ENCODE peak calls at places on chromosomes 16 and 17, in eight cellular contexts. T is CD14-positive monocyte; Y is central memory CD4-positive, alpha-beta T cell; M is iris pigment epithelial cell; L is CD8-positive, alpha-beta memory T cell; Q is substantia nigra; N is HS-5; G is skeletal muscle cell. I is an unnamed sample.

GRCh38 chr17:17718251-17718650 is 37.0 kb downstream of the RAI1 start:
- DNase-seq in T (no peak), Y (no peak), M (no peak), L (no peak), Q (no peak), N (no peak), G (no peak), I (no peak)

GRCh38 chr17:40779181-40779909 is 3.0 kb downstream of the KRT27 start:
- DNase-seq in T (no peak), Y (no peak), M (no peak), L (no peak), Q (no peak), N (no peak), G (no peak), I (no peak)

GRCh38 chr17:37083461-37083860 is 134.7 kb downstream of the AATF start:
- DNase-seq in T (no peak), Y (no peak), M (no peak), L (no peak), Q (no peak), N (no peak), G (no peak), I (no peak)

GRCh38 chr16:57984443-57985203 is 13.7 kb upstream of the CNGB1 start:
- DNase-seq in T (peak), Y (peak), M (peak), L (peak), Q (peak), N (no peak), G (no peak), I (peak)

GRCh38 chr17:67629963-67630320 is 87.8 kb upstream of the NOL11 start:
- DNase-seq in T (no peak), Y (no peak), M (peak), L (no peak), Q (no peak), N (peak), G (no peak), I (peak)

GRCh38 chr16:26194526-26194925 is 502.8 kb downstream of the HS3ST4 start:
- DNase-seq in T (no peak), Y (no peak), M (no peak), L (no peak), Q (no peak), N (no peak), G (no peak), I (no peak)

GRCh38 chr16:87393680-87394055 is 1.5 kb downstream of the MAP1LC3B start:
- DNase-seq in T (no peak), Y (no peak), M (no peak), L (no peak), Q (no peak), N (no peak), G (no peak), I (no peak)

GRCh38 chr16:27226476-27226875 is 23.1 kb downstream of the KDM8 start:
- DNase-seq in T (no peak), Y (no peak), M (no peak), L (no peak), Q (no peak), N (no peak), G (no peak), I (no peak)

GRCh38 chr16:22373662-22374310 is 633 bp downstream of the CDR2 start:
- DNase-seq in T (no peak), Y (peak), M (peak), L (peak), Q (peak), N (no peak), G (no peak), I (no peak)

GRCh38 chr17:58275417-58275816 is 5.3 kb downstream of the MPO start:
- DNase-seq in T (no peak), Y (no peak), M (no peak), L (no peak), Q (no peak), N (no peak), G (no peak), I (no peak)

GRCh38 chr17:20116683-20117309 is 107.6 kb downstream of the SPECC1 start:
- DNase-seq in T (no peak), Y (peak), M (peak), L (peak), Q (no peak), N (peak), G (no peak), I (no peak)

GRCh38 chr16:61957075-61957474 is 79.2 kb downstream of the CDH8 start:
- DNase-seq in T (no peak), Y (no peak), M (no peak), L (no peak), Q (no peak), N (no peak), G (no peak), I (no peak)

GRCh38 chr17:62070900-62071299 is 5.8 kb upstream of the MED13 start:
- DNase-seq in T (no peak), Y (no peak), M (no peak), L (no peak), Q (no peak), N (no peak), G (no peak), I (no peak)

GRCh38 chr17:5837055-5837491 is 233.1 kb upstream of the WSCD1 start:
- DNase-seq in T (no peak), Y (no peak), M (peak), L (no peak), Q (no peak), N (peak), G (peak), I (peak)

GRCh38 chr16:80084614-80085013 is 456.2 kb upstream of the DYNLRB2 start:
- DNase-seq in T (no peak), Y (peak), M (peak), L (no peak), Q (peak), N (no peak), G (no peak), I (no peak)

GRCh38 chr17:72244494-72244893 is 123.7 kb downstream of the SOX9 start:
- DNase-seq in T (no peak), Y (no peak), M (peak), L (no peak), Q (no peak), N (no peak), G (no peak), I (no peak)

GRCh38 chr17:32445976-32446375 is 1.7 kb downstream of the PSMD11 start:
- DNase-seq in T (no peak), Y (no peak), M (peak), L (no peak), Q (no peak), N (no peak), G (no peak), I (no peak)

GRCh38 chr17:63707151-63707550 is 7.2 kb upstream of the LIMD2 start:
- DNase-seq in T (no peak), Y (peak), M (no peak), L (peak), Q (no peak), N (no peak), G (no peak), I (no peak)